ENCODE peak calls at places on chromosomes 3 and 15, in four cellular contexts. L is astrocyte; E is effector memory CD8-positive, alpha-beta T cell; Q is T-helper 2 cell. W is an unnamed sample.

GRCh38 chr3:173065543-173065970 is 75.5 kb downstream of the SPATA16 start:
- DNase-seq in L (peak), E (no peak), Q (no peak), W (peak)

GRCh38 chr3:132539681-132540080 is 57.4 kb upstream of the ACKR4 start:
- DNase-seq in L (no peak), E (no peak), Q (no peak), W (no peak)

GRCh38 chr3:27681249-27681748 is 40.8 kb downstream of the EOMES start:
- DNase-seq in L (peak), E (peak), Q (no peak), W (peak)

GRCh38 chr3:8455451-8456117 is 46.0 kb upstream of the LMCD1 start:
- DNase-seq in L (no peak), E (no peak), Q (no peak), W (no peak)

GRCh38 chr15:56794923-56795329 is 61.6 kb upstream of the ZNF280D start:
- DNase-seq in L (no peak), E (no peak), Q (no peak), W (no peak)

GRCh38 chr15:65310431-65311137 is 6.1 kb downstream of the RNU5B-1 start:
- DNase-seq in L (no peak), E (no peak), Q (no peak), W (peak)

GRCh38 chr3:39284457-39284881 is 4.6 kb upstream of the CX3CR1 start:
- DNase-seq in L (no peak), E (no peak), Q (no peak), W (no peak)

GRCh38 chr3:24119321-24119751 is 174.2 kb downstream of the NR1D2 start:
- DNase-seq in L (peak), E (no peak), Q (no peak), W (peak)

GRCh38 chr3:182973047-182973446 is 7.3 kb downstream of the DCUN1D1 start:
- DNase-seq in L (no peak), E (no peak), Q (no peak), W (peak)

GRCh38 chr3:167350245-167350862 is 29.7 kb downstream of the ZBBX start:
- DNase-seq in L (peak), E (no peak), Q (no peak), W (peak)

GRCh38 chr3:149481491-149481890 is 7.0 kb downstream of the TM4SF4 start:
- DNase-seq in L (no peak), E (no peak), Q (no peak), W (no peak)

GRCh38 chr15:31270767-31271166 is 55.9 kb upstream of the KLF13 start:
- DNase-seq in L (no peak), E (no peak), Q (no peak), W (no peak)

GRCh38 chr3:120841264-120841663 is 66.7 kb upstream of the STXBP5L start:
- DNase-seq in L (no peak), E (no peak), Q (no peak), W (no peak)

GRCh38 chr3:184907941-184908649 is 96.1 kb downstream of the VPS8 start:
- DNase-seq in L (no peak), E (no peak), Q (no peak), W (no peak)

GRCh38 chr3:67384790-67385397 is 269.5 kb downstream of the SUCLG2 start:
- DNase-seq in L (peak), E (peak), Q (no peak), W (peak)

GRCh38 chr15:92812271-92812670 is 87.9 kb upstream of the CHD2 start:
- DNase-seq in L (no peak), E (no peak), Q (no peak), W (no peak)

GRCh38 chr3:22451501-22451900 is 700.5 kb upstream of the ZNF385D start:
- DNase-seq in L (no peak), E (no peak), Q (no peak), W (no peak)

GRCh38 chr15:60585743-60586708 is 107.1 kb upstream of the ICE2 start:
- DNase-seq in L (peak), E (peak), Q (no peak), W (peak)

GRCh38 chr15:61764141-61764540 is 296.1 kb downstream of the VPS13C start:
- DNase-seq in L (no peak), E (no peak), Q (no peak), W (no peak)

GRCh38 chr3:146130881-146131371 is 30.1 kb downstream of the PLOD2 start:
- DNase-seq in L (peak), E (no peak), Q (no peak), W (peak)

GRCh38 chr15:23912191-23912590 is 225.1 kb upstream of the NDN start:
- DNase-seq in L (no peak), E (no peak), Q (no peak), W (no peak)

GRCh38 chr15:36671017-36671416 is 91.6 kb downstream of the CDIN1 start:
- DNase-seq in L (no peak), E (no peak), Q (no peak), W (no peak)

GRCh38 chr3:42500909-42501308 is 1.5 kb upstream of the VIPR1 start:
- DNase-seq in L (no peak), E (no peak), Q (no peak), W (no peak)

GRCh38 chr3:129576514-129577345 is 29.7 kb downstream of the PLXND1 start:
- DNase-seq in L (no peak), E (peak), Q (no peak), W (no peak)

GRCh38 chr15:67140078-67140833 is 74.9 kb downstream of the SMAD3 start:
- DNase-seq in L (no peak), E (no peak), Q (no peak), W (no peak)

GRCh38 chr3:184596886-184597575 is 35.4 kb downstream of the EPHB3 start:
- DNase-seq in L (no peak), E (no peak), Q (no peak), W (no peak)

GRCh38 chr15:101031203-101031602 is 112.0 kb downstream of the LRRK1 start:
- DNase-seq in L (peak), E (no peak), Q (no peak), W (peak)

GRCh38 chr3:133211449-133211848 is 173.3 kb downstream of the TMEM108 start:
- DNase-seq in L (peak), E (no peak), Q (no peak), W (no peak)

GRCh38 chr15:55256281-55257013 is 33.2 kb downstream of the RAB27A start:
- DNase-seq in L (peak), E (no peak), Q (no peak), W (no peak)

GRCh38 chr15:66115568-66116206 is 137.9 kb downstream of the MEGF11 start:
- DNase-seq in L (no peak), E (peak), Q (no peak), W (no peak)

GRCh38 chr3:141452045-141452444 is 34.8 kb upstream of the RASA2 start:
- DNase-seq in L (peak), E (peak), Q (no peak), W (peak)

GRCh38 chr3:132641837-132642538 is 17.6 kb downstream of the ACAD11 start:
- DNase-seq in L (no peak), E (no peak), Q (no peak), W (peak)

W was measured in amniotic epithelial cell.